ENCODE peak calls at places on chromosome 18, in ten cellular contexts. Z, M, L, F, I, C, R, J, G and T are unnamed samples. For H3K9me3, the result is how much of the 10 kb centered on the place peaks cover.

GRCh38 chr18:63551769-63552168 is 9.6 kb downstream of the SERPINB12 start:
- DNase-seq in M (no peak), L (no peak), J (no peak), F (no peak), C (no peak), R (no peak), G (no peak), I (no peak), Z (no peak), T (no peak)

GRCh38 chr18:63969965-63970802 is at the start of gene SERPINB8:
- DNase-seq in R (peak), I (peak), J (peak), L (peak), Z (peak), F (no peak), G (peak), C (peak), M (peak), T (peak)

GRCh38 chr18:31275722-31276463 is 42.1 kb upstream of the DSG1 start:
- DNase-seq in F (no peak), G (peak), J (no peak), L (no peak), C (no peak), Z (no peak), I (no peak), M (no peak), R (no peak), T (no peak)

GRCh38 chr18:32707586-32707985 is 65.2 kb downstream of the KLHL14 start:
- DNase-seq in J (no peak), M (no peak), L (no peak), Z (no peak), I (no peak), C (no peak), F (no peak), R (no peak), G (no peak), T (no peak)

GRCh38 chr18:63299837-63300787 is 19.5 kb downstream of the BCL2 start:
- DNase-seq in M (no peak), I (no peak), F (no peak), J (peak), Z (no peak), G (no peak), L (no peak), C (no peak), R (peak), T (no peak)

GRCh38 chr18:35775887-35776286 is 194.3 kb downstream of the GALNT1 start:
- DNase-seq in F (no peak), J (no peak), G (no peak), M (no peak), C (no peak), L (peak), R (peak), Z (no peak), I (no peak), T (no peak)

GRCh38 chr18:36162981-36163380 is 24.3 kb upstream of the MOCOS start:
- DNase-seq in C (no peak), Z (no peak), M (no peak), J (no peak), G (no peak), F (no peak), I (no peak), R (peak), L (no peak), T (no peak)

GRCh38 chr18:51753365-51754057 is 556.0 kb upstream of the MEX3C start:
- DNase-seq in G (no peak), C (no peak), F (no peak), J (no peak), M (no peak), I (no peak), L (no peak), R (no peak), Z (no peak), T (no peak)

GRCh38 chr18:45761512-45762114 is 37.6 kb downstream of the SLC14A1 start:
- DNase-seq in R (no peak), I (no peak), L (no peak), F (no peak), C (peak), G (no peak), Z (no peak), M (no peak), J (no peak), T (no peak)

GRCh38 chr18:36459786-36460185 is 162.3 kb downstream of the FHOD3 start:
- DNase-seq in I (no peak), Z (no peak), F (no peak), G (no peak), M (no peak), J (no peak), C (no peak), R (no peak), L (no peak), T (no peak)

GRCh38 chr18:37383036-37383788 is 182.4 kb downstream of the CELF4 start:
- DNase-seq in M (no peak), R (no peak), Z (no peak), F (no peak), G (no peak), I (no peak), J (no peak), L (no peak), C (no peak), T (no peak)

DNA sequence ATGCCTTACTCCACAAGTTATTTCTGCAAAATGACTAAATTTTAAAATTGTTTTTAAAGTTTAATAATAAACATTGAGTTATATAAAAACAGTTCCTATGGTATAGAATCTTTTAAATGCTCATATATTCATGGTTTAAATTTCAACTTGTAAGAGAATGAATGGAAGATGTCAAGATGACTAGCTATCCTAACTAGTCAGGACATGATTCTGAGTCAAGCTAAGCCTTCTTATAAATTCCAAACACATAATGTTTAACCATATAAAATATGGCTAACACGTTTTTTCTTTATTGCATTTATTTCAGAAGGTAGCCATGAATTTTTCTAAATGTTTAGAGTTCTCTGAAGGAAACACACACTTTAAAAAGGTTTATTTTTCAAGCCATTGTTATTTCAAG is 320.4 kb downstream of the CBLN2 start:
- DNase-seq in G (no peak), I (no peak), J (no peak), C (no peak), Z (no peak), L (no peak), F (no peak), M (no peak), R (no peak), T (no peak)
- H3K9me3 ChIP-seq in G (under half), I (under half), J (under half), C (under half), Z (under half), L (under half), F (under half), M (under half), R (under half), T (under half)

GRCh38 chr18:48136544-48137353 is 206.3 kb upstream of the SMAD2 start:
- DNase-seq in I (no peak), R (no peak), L (peak), M (peak), J (no peak), F (no peak), G (peak), C (peak), Z (no peak), T (peak)
- H3K4me3 ChIP-seq in I (peak), R (no peak), L (peak), M (peak), J (peak), F (no peak), G (peak), C (peak), Z (peak), T (peak)

GRCh38 chr18:7541835-7542234 is 25.3 kb upstream of the PTPRM start:
- DNase-seq in R (no peak), F (no peak), I (no peak), J (no peak), C (no peak), G (no peak), Z (no peak), L (no peak), M (no peak), T (no peak)
- TF ChIP-seq CTCF in R (no peak), F (no peak), I (no peak), J (no peak), C (no peak), G (no peak), Z (no peak), L (no peak), M (no peak), T (no peak)

GRCh38 chr18:43877922-43878321 is 600.6 kb upstream of the SYT4 start:
- DNase-seq in F (no peak), C (no peak), M (no peak), R (no peak), I (no peak), G (no peak), Z (no peak), J (no peak), L (no peak), T (no peak)
- H3K9me3 ChIP-seq in F (under half), C (under half), M (under half), R (under half), I (under half), G (under half), Z (under half), J (under half), L (under half), T (under half)

GRCh38 chr18:3265564-3266033 is 3.7 kb downstream of the MYL12B start:
- DNase-seq in C (no peak), M (no peak), F (no peak), R (peak), J (no peak), Z (no peak), I (no peak), G (no peak), L (peak), T (no peak)
- H3K4me3 ChIP-seq in C (no peak), M (no peak), F (peak), R (no peak), J (no peak), Z (no peak), I (no peak), G (no peak), L (no peak), T (peak)

GRCh38 chr18:28007841-28008240 is 169.1 kb downstream of the CDH2 start:
- DNase-seq in G (no peak), Z (no peak), F (no peak), J (no peak), M (no peak), I (no peak), C (no peak), R (peak), L (no peak), T (no peak)

GRCh38 chr18:28002841-28003240 is 174.1 kb downstream of the CDH2 start:
- DNase-seq in G (no peak), J (no peak), M (no peak), I (no peak), C (no peak), Z (no peak), R (no peak), F (no peak), L (no peak), T (no peak)

GRCh38 chr18:28009589-28009988 is 167.3 kb downstream of the CDH2 start:
- DNase-seq in I (no peak), Z (no peak), M (no peak), J (no peak), L (no peak), G (no peak), F (no peak), R (no peak), C (no peak), T (no peak)

GRCh38 chr18:28003451-28003850 is 173.5 kb downstream of the CDH2 start:
- DNase-seq in J (no peak), G (no peak), C (no peak), Z (peak), I (no peak), R (peak), F (no peak), L (no peak), M (no peak), T (no peak)

GRCh38 chr18:28005164-28005563 is 171.8 kb downstream of the CDH2 start:
- DNase-seq in J (no peak), L (peak), F (no peak), M (no peak), I (no peak), Z (no peak), C (no peak), R (no peak), G (no peak), T (no peak)
- TF ChIP-seq CTCF in J (no peak), L (peak), F (no peak), M (no peak), I (no peak), Z (no peak), C (no peak), R (no peak), G (no peak), T (no peak)